ENCODE peak calls at places on chromosomes 11 and 22, in ten cellular contexts. B is uterus, C is heart left ventricle, V is transverse colon, I is ovary, Q is Peyer's patch, J is HCT116, M is adrenal gland, R is breast epithelium, Y is stomach. W is an unnamed sample.

GRCh38 chr11:15988693-15989231 is 367.6 kb downstream of the SOX6 start:
- DNase-seq in B (no peak), C (peak), V (no peak), I (no peak), Q (no peak), J (peak), M (no peak), R (no peak), Y (no peak), W (no peak)

GRCh38 chr22:47631571-47632102 is 869.2 kb downstream of the TBC1D22A start:
- DNase-seq in B (no peak), C (no peak), V (no peak), I (peak), Q (peak), J (peak), M (no peak), R (no peak), Y (peak), W (no peak)

GRCh38 chr11:3014314-3014938 is 22.3 kb upstream of the NAP1L4 start:
- DNase-seq in B (no peak), C (no peak), V (peak), I (no peak), Q (peak), J (no peak), M (no peak), R (no peak), Y (no peak), W (no peak)

GRCh38 chr22:35930933-35931332 is 97.7 kb downstream of the RBFOX2 start:
- DNase-seq in B (no peak), C (no peak), V (no peak), I (no peak), Q (no peak), J (peak), M (no peak), R (no peak), Y (no peak), W (peak)

GRCh38 chr11:69664103-69664775 is 10.9 kb downstream of the LTO1 start:
- DNase-seq in B (no peak), C (no peak), V (no peak), I (no peak), Q (no peak), J (no peak), M (no peak), R (no peak), Y (no peak), W (no peak)

GRCh38 chr22:30948930-30949342 is 19.6 kb downstream of the MORC2 start:
- DNase-seq in B (no peak), C (no peak), V (no peak), I (no peak), Q (no peak), J (no peak), M (no peak), R (no peak), Y (no peak), W (no peak)

GRCh38 chr11:57644748-57645715 is 4.7 kb downstream of the YPEL4 start:
- DNase-seq in B (peak), C (peak), V (peak), I (peak), Q (peak), J (peak), M (peak), R (peak), Y (peak), W (peak)

GRCh38 chr11:44823006-44823405 is 96.2 kb downstream of the TSPAN18 start:
- DNase-seq in B (no peak), C (no peak), V (no peak), I (no peak), Q (no peak), J (no peak), M (no peak), R (no peak), Y (no peak), W (no peak)

GRCh38 chr22:36741204-36741793 is 34.6 kb downstream of the IFT27 start:
- DNase-seq in B (no peak), C (no peak), V (no peak), I (no peak), Q (no peak), J (peak), M (peak), R (peak), Y (peak), W (no peak)

GRCh38 chr11:8070417-8071101 is 10.5 kb upstream of the TUB start:
- DNase-seq in B (no peak), C (no peak), V (no peak), I (no peak), Q (no peak), J (peak), M (no peak), R (no peak), Y (no peak), W (peak)

GRCh38 chr11:70423523-70424505 is 25.5 kb downstream of the CTTN start:
- DNase-seq in B (peak), C (no peak), V (no peak), I (no peak), Q (no peak), J (no peak), M (peak), R (no peak), Y (no peak), W (no peak)

GRCh38 chr22:25030636-25031035 is 78.1 kb downstream of the KIAA1671 start:
- DNase-seq in B (no peak), C (peak), V (no peak), I (no peak), Q (no peak), J (no peak), M (peak), R (peak), Y (no peak), W (peak)

GRCh38 chr11:11022126-11022730 is 164.4 kb upstream of the ZBED5 start:
- DNase-seq in B (no peak), C (no peak), V (no peak), I (no peak), Q (no peak), J (peak), M (no peak), R (no peak), Y (no peak), W (no peak)

GRCh38 chr11:131186629-131187075 is 183.8 kb upstream of the NTM start:
- DNase-seq in B (no peak), C (no peak), V (no peak), I (no peak), Q (no peak), J (no peak), M (no peak), R (no peak), Y (no peak), W (no peak)

GRCh38 chr11:68461284-68461861 is 821 bp downstream of the PPP6R3 start:
- DNase-seq in B (no peak), C (no peak), V (no peak), I (no peak), Q (no peak), J (no peak), M (peak), R (no peak), Y (no peak), W (no peak)

GRCh38 chr11:116473236-116473769 is 299.5 kb downstream of the BUD13 start:
- DNase-seq in B (no peak), C (no peak), V (no peak), I (no peak), Q (no peak), J (no peak), M (no peak), R (no peak), Y (no peak), W (no peak)

GRCh38 chr11:8383227-8383626 is 119.5 kb upstream of the LMO1 start:
- DNase-seq in B (no peak), C (no peak), V (no peak), I (no peak), Q (no peak), J (no peak), M (no peak), R (no peak), Y (no peak), W (no peak)

GRCh38 chr11:121722431-121723256 is 269.9 kb upstream of the SORL1-AS1 start:
- DNase-seq in B (peak), C (peak), V (peak), I (peak), Q (no peak), J (no peak), M (peak), R (peak), Y (peak), W (peak)

GRCh38 chr11:121721448-121721847 is 268.7 kb upstream of the SORL1-AS1 start:
- DNase-seq in B (no peak), C (no peak), V (no peak), I (no peak), Q (no peak), J (no peak), M (no peak), R (no peak), Y (no peak), W (no peak)

GRCh38 chr11:121717296-121717695 is 264.5 kb upstream of the SORL1-AS1 start:
- DNase-seq in B (no peak), C (no peak), V (no peak), I (no peak), Q (no peak), J (no peak), M (no peak), R (no peak), Y (no peak), W (no peak)

GRCh38 chr11:121723261-121723741 is 270.5 kb upstream of the SORL1-AS1 start:
- DNase-seq in B (peak), C (peak), V (no peak), I (peak), Q (no peak), J (no peak), M (no peak), R (no peak), Y (no peak), W (no peak)

GRCh38 chr11:121721961-121722360 is 269.2 kb upstream of the SORL1-AS1 start:
- DNase-seq in B (no peak), C (no peak), V (no peak), I (no peak), Q (no peak), J (no peak), M (no peak), R (no peak), Y (no peak), W (no peak)
- H3K4me3 ChIP-seq in B (peak), C (peak), V (peak), I (no peak), Q (peak), J (no peak), M (no peak), R (no peak), Y (peak), W (no peak)

GRCh38 chr22:42958937-42959336 is 56.0 kb downstream of the PACSIN2 start:
- DNase-seq in B (no peak), C (no peak), V (no peak), I (no peak), Q (no peak), J (no peak), M (no peak), R (no peak), Y (no peak), W (no peak)

GRCh38 chr22:42957958-42958357 is 57.0 kb downstream of the PACSIN2 start:
- DNase-seq in B (no peak), C (no peak), V (no peak), I (no peak), Q (peak), J (no peak), M (peak), R (no peak), Y (no peak), W (no peak)

GRCh38 chr22:42960146-42960509 is 54.8 kb downstream of the PACSIN2 start:
- DNase-seq in B (no peak), C (no peak), V (no peak), I (no peak), Q (no peak), J (no peak), M (no peak), R (no peak), Y (no peak), W (no peak)

GRCh38 chr22:42957544-42957943 is 57.4 kb downstream of the PACSIN2 start:
- DNase-seq in B (no peak), C (no peak), V (no peak), I (no peak), Q (no peak), J (no peak), M (no peak), R (no peak), Y (no peak), W (no peak)

GRCh38 chr22:42959472-42960145 is 55.3 kb downstream of the PACSIN2 start:
- DNase-seq in B (no peak), C (peak), V (peak), I (no peak), Q (no peak), J (no peak), M (peak), R (no peak), Y (peak), W (peak)
- H3K27ac ChIP-seq in B (peak), C (peak), V (peak), I (no peak), Q (peak), J (no peak), M (peak), R (peak), Y (peak), W (peak)

DNA sequence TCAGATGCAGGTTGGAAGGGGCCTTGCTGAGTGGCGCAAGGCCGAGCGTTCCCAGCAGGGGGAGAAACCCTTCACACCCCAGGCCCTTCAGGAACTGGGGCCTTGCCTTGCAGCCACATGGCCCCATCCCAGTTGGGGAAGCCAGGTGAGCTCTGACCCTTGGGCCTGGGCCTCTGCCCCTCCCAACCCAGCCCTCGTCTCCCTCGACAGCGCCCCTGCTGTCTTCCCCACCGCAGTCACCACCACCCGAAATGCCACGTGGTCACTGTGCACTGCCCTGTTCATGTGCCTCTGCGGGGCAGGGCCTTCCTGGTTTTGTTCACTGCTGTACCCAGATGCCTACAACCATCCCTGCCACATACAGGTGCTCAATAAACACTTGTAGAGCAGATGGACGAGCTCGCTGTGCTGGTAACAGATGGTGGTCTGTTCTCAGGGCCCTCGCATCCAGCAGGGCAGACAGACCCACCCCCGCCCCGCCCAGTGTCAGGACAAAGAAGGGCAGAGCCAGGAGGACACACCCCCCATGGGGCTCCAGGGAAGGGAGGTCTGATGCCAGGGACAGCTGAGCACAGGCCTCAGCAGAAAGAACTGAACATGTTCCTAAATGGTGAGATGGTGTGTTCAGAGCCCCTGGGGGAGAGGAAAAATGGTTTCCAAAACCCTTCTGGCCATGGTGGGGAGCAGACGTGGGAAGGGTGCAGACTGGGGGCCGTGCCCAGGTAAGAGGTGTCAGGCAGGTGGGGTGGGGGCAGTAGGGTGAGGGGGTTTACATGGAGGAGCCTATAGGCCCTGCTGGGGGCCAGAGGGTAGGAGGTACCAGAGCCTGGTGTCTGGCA is 3.7 kb downstream of the POLR2L start:
- DNase-seq in B (no peak), C (no peak), V (peak), I (no peak), Q (no peak), J (no peak), M (no peak), R (no peak), Y (no peak), W (no peak)
- TF ChIP-seq POLR2A in B (no peak), C (no peak), V (peak), I (no peak), Q (no peak), J (no peak), M (no peak), R (no peak), Y (no peak), W (no peak)

GRCh38 chr11:121795206-121795605 is 320.8 kb downstream of the BLID start:
- DNase-seq in B (no peak), C (no peak), V (no peak), I (no peak), Q (no peak), J (no peak), M (no peak), R (no peak), Y (no peak), W (no peak)
- H3K4me3 ChIP-seq in B (no peak), C (no peak), V (no peak), I (no peak), Q (no peak), J (no peak), M (no peak), R (no peak), Y (no peak), W (no peak)

GRCh38 chr11:19405966-19406365 is 165.2 kb upstream of the E2F8 start:
- DNase-seq in B (no peak), C (no peak), V (no peak), I (no peak), Q (no peak), J (no peak), M (no peak), R (no peak), Y (no peak), W (no peak)
- H3K27ac ChIP-seq in B (no peak), C (no peak), V (no peak), I (no peak), Q (no peak), J (no peak), M (no peak), R (no peak), Y (no peak), W (no peak)

GRCh38 chr22:45239378-45240136 is 1.1 kb downstream of the KIAA0930 start:
- DNase-seq in B (no peak), C (no peak), V (no peak), I (no peak), Q (no peak), J (no peak), M (no peak), R (no peak), Y (no peak), W (no peak)

GRCh38 chr22:45242778-45243191 is 2.1 kb upstream of the KIAA0930 start:
- DNase-seq in B (no peak), C (no peak), V (peak), I (no peak), Q (no peak), J (no peak), M (no peak), R (peak), Y (peak), W (peak)

GRCh38 chr22:45240137-45240809 is 421 bp downstream of the KIAA0930 start:
- DNase-seq in B (no peak), C (peak), V (peak), I (peak), Q (peak), J (no peak), M (no peak), R (no peak), Y (no peak), W (peak)

GRCh38 chr22:45238431-45239377 is 2.0 kb downstream of the KIAA0930 start:
- DNase-seq in B (no peak), C (no peak), V (no peak), I (no peak), Q (no peak), J (no peak), M (no peak), R (no peak), Y (no peak), W (no peak)

DNA sequence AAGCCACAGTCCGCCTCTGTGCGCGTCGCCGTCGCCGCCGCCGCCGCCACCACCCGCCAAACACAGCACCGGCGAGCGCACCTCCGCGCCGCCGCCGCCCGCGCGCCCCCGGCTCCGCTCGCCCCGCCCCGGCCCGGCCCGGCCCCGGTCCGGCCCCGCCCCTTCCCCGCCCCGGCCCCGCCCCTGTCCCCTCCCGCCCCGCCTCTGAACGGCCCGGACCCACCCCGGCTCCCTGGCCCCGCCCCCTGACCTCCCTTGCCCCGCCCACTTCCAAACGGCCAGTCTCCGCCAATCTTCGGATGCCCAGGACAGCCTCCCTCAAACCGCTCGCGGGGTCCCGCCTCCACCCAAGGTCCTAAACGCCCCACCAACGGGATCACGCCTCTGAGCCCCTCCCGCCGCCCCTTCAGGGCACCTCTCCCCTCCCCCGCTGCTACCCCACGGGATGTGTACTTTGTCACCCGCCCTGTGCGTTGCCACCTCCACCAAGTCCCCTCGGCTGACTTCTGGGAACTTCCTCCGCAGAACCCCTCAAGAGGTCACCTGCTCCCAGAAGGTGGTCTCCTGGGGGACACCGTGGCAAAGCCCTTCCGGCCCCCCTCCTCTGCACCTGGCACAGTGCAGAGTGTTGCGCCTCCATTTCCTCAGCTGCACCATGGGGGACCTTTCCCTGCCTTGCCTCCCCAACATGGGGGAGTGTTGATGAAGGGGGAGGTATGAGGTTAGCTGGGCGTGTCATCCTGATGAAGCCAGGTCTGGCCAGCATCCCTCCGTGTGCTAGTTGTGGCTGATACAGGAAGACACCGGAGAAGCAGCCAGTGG is at the start of gene KIAA0930:
- DNase-seq in B (peak), C (peak), V (peak), I (peak), Q (peak), J (peak), M (peak), R (peak), Y (peak), W (peak)
- TF ChIP-seq POLR2A in B (no peak), C (no peak), V (no peak), I (no peak), Q (no peak), J (no peak), M (no peak), R (no peak), Y (no peak), W (no peak)

DNA sequence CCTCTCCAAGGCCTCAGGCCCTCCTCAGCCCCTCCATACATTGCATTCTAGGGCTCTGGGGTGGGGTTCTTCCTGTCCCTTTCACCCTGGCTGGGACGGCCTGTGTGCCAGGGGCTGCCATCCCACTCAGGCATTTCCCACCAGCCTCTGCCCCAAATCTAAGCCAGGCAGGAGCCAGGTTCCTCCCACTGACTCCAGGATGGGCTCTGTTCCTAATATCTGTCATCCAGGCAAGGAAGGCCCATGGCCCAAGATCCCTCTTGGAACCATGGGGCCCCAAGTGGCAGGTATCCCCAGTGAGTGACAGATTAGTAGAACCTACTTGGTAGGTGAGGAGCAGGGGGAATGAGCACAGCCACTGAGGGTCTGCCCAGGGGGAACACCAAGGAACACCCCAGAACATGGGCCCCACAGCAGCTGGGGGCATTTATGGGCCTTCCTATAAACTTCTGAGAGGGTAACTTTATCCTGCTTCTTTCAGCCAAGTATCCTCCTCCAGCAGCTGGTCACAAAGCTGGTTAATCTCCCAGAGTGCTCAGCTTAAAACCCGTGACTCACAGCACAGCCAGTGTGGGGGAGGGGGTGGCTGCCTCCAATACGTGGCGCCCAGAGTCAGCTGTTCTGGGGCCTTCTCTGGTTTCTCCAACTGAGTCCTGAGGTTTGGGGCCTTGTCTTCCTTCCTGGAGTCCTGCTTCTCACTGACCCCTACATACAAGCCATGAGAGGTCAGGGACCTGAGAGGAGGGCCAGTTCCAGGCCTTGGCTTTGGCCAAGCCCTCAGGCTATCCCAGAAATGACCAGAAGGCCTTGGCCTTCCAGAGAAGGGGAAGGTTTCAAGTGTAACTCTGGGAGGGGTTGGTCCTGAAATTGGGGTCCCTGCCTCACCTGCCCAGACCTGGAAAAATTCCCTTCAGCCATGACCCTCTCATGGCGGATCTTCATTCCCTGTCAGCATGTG is 19.9 kb upstream of the MYOD1 start:
- DNase-seq in B (no peak), C (no peak), V (no peak), I (no peak), Q (no peak), J (no peak), M (no peak), R (no peak), Y (no peak), W (no peak)
- H3K4me3 ChIP-seq in B (no peak), C (no peak), V (no peak), I (no peak), Q (no peak), J (no peak), M (no peak), R (no peak), Y (no peak), W (no peak)

W was measured in thyroid gland.